ENCODE peak calls at places on chromosomes 6 and 20, in five cellular contexts. N, K, C, T and P are unnamed samples.

GRCh38 chr6:22447191-22447590 is 122.2 kb upstream of the HDGFL1 start:
- DNase-seq in N (no peak), K (no peak), C (no peak), T (no peak), P (no peak)

GRCh38 chr6:25014806-25015560 is 79.2 kb upstream of the RIPOR2 start:
- DNase-seq in N (no peak), K (no peak), C (no peak), T (no peak), P (no peak)

GRCh38 chr6:13229205-13230085 is 98.9 kb downstream of the TBC1D7 start:
- DNase-seq in N (no peak), K (no peak), C (no peak), T (no peak), P (peak; percentile 17)

GRCh38 chr20:46172455-46172854 is 54.3 kb downstream of the CD40 start:
- DNase-seq in N (no peak), K (no peak), C (no peak), T (no peak), P (no peak)

GRCh38 chr6:81561731-81562130 is 190.8 kb downstream of the TENT5A start:
- DNase-seq in N (no peak), K (no peak), C (no peak), T (no peak), P (no peak)

GRCh38 chr20:38208088-38208487 is 43.0 kb upstream of the TGM2 start:
- DNase-seq in N (no peak), K (no peak), C (no peak), T (no peak), P (no peak)

GRCh38 chr20:10020937-10021336 is 13.8 kb upstream of the ANKEF1 start:
- DNase-seq in N (no peak), K (no peak), C (no peak), T (no peak), P (no peak)

GRCh38 chr20:6069669-6070068 is 15.8 kb upstream of the LRRN4 start:
- DNase-seq in N (no peak), K (no peak), C (no peak), T (no peak), P (no peak)

GRCh38 chr6:1871936-1872335 is 262.2 kb downstream of the FOXC1 start:
- DNase-seq in N (no peak), K (no peak), C (no peak), T (no peak), P (no peak)